ENCODE peak calls at places on chromosomes 12 and 14, in six cellular contexts. A is left lung; X is aorta; L is right cardiac atrium; Y is CD8-positive, alpha-beta T cell; J is right atrium auricular region. N is an unnamed sample. For H3K27me3, the result is how much of the 10 kb centered on the place peaks cover.

GRCh38 chr12:15728118-15728598 is 61.0 kb downstream of the EPS8 start:
- DNase-seq in Y (no peak), J (no peak), X (no peak), L (no peak), A (no peak), N (no peak)

GRCh38 chr12:59820594-59821011 is 224.8 kb downstream of the SLC16A7 start:
- DNase-seq in L (no peak), X (no peak), A (no peak), Y (no peak), J (no peak), N (no peak)

GRCh38 chr12:34126239-34126641 is 103.9 kb downstream of the ALG10 start:
- DNase-seq in L (no peak), Y (no peak), A (no peak), X (no peak), J (no peak), N (no peak)

GRCh38 chr12:65490193-65490592 is 211.7 kb downstream of the MSRB3 start:
- DNase-seq in J (no peak), X (no peak), A (no peak), Y (no peak), L (no peak), N (no peak)

GRCh38 chr12:74449872-74450271 is 87.8 kb upstream of the ATXN7L3B start:
- DNase-seq in A (no peak), J (no peak), X (no peak), L (no peak), Y (no peak), N (no peak)

GRCh38 chr12:12975322-12976077 is 23.5 kb upstream of the GPRC5D start:
- DNase-seq in J (no peak), Y (no peak), A (no peak), X (no peak), L (no peak), N (no peak)

GRCh38 chr14:32254952-32255679 is 52.0 kb upstream of the RNU6-8 start:
- DNase-seq in A (no peak), J (peak), Y (peak), X (peak), L (peak), N (peak)

GRCh38 chr12:79083181-79083580 is 218.6 kb downstream of the SYT1 start:
- DNase-seq in A (no peak), Y (no peak), X (no peak), J (no peak), L (no peak), N (no peak)

GRCh38 chr14:39247256-39247655 is 13.5 kb downstream of the MIA2 start:
- DNase-seq in J (no peak), L (no peak), Y (no peak), X (no peak), A (no peak), N (no peak)

GRCh38 chr12:26715232-26715631 is 117.8 kb downstream of the ITPR2 start:
- DNase-seq in J (no peak), Y (no peak), L (no peak), X (no peak), A (no peak), N (no peak)

GRCh38 chr12:109310247-109311125 is 1.4 kb upstream of the FOXN4 start:
- DNase-seq in X (no peak), J (no peak), A (no peak), Y (no peak), L (no peak), N (no peak)

GRCh38 chr12:74286254-74286653 is 251.4 kb upstream of the ATXN7L3B start:
- DNase-seq in Y (no peak), A (no peak), X (no peak), J (no peak), L (no peak), N (no peak)

GRCh38 chr12:110316861-110317260 is 35.8 kb downstream of the ATP2A2 start:
- DNase-seq in L (no peak), Y (no peak), X (no peak), J (no peak), A (no peak), N (no peak)

GRCh38 chr12:32989705-32990104 is 93.1 kb upstream of the PKP2 start:
- DNase-seq in J (no peak), A (no peak), X (no peak), Y (no peak), L (no peak), N (no peak)

GRCh38 chr12:32983968-32984367 is 87.4 kb upstream of the PKP2 start:
- DNase-seq in J (no peak), A (no peak), Y (no peak), L (no peak), X (no peak), N (no peak)

GRCh38 chr12:32983332-32983731 is 86.8 kb upstream of the PKP2 start:
- DNase-seq in X (no peak), A (no peak), Y (no peak), L (no peak), J (no peak), N (no peak)

GRCh38 chr12:32988982-32989381 is 92.4 kb upstream of the PKP2 start:
- DNase-seq in J (no peak), X (no peak), L (no peak), Y (no peak), A (no peak), N (no peak)

GRCh38 chr12:32987526-32987925 is 90.9 kb upstream of the PKP2 start:
- DNase-seq in Y (no peak), X (no peak), A (no peak), J (no peak), L (no peak), N (no peak)
- H3K27me3 ChIP-seq in Y (under half), X (under half), A (under half), J (under half), L (under half), N (under half)

DNA sequence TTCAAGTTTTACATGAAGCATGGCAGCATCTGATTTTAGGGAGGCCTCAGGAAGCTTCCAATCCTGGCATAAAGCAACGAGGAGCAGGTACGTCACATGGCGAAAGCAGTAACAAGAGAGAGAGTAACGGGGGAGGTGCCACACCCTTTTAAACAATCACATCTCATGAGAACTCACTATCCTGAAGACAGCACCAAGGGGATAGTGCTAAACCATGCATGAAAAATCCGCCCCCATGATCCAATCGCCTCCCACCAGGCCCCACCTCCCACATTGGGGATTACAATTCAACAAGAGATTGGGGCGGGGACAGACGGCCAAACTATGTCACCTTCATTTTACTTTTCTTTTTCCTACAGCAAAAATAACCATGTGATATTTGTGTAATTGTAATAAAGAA is 7.2 kb upstream of the MAP3K9 start:
- DNase-seq in Y (no peak), J (no peak), L (no peak), X (no peak), A (no peak), N (no peak)
- H3K27me3 ChIP-seq in Y (under half), J (under half), L (under half), X (under half), A (under half), N (under half)

GRCh38 chr12:131092911-131093901 is 139.5 kb downstream of the ADGRD1 start:
- DNase-seq in Y (no peak), X (peak), L (no peak), A (peak), J (no peak), N (no peak)
- H3K27me3 ChIP-seq in Y (under half), X (under half), L (under half), A (under half), J (under half), N (under half)

GRCh38 chr12:129900306-129900705 is 3.5 kb downstream of the TMEM132D start:
- DNase-seq in X (no peak), J (no peak), Y (no peak), A (no peak), L (no peak), N (no peak)
- H3K27me3 ChIP-seq in X (under half), J (under half), Y (under half), A (under half), L (under half), N (under half)

DNA sequence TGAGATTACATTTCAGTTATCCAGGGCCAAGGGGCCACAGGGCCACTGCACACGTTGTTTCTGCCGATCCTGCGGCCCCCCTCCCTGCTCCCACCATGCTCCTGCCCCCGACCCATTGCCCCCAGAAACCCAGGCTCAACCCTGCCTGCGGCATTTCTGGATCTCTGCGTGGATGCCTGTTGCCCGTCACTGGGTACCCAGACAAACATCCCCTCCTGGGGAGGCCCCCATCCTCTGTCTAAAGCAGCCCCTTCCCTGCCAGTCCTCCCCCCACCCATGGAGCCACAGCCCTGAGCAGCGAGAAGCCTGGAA is 326.4 kb upstream of the SFSWAP start:
- DNase-seq in A (no peak), Y (no peak), J (no peak), L (no peak), X (no peak), N (no peak)
- H3K27me3 ChIP-seq in A (under half), Y (under half), J (under half), L (under half), X (under half), N (under half)

GRCh38 chr14:69931960-69932359 is 52.7 kb downstream of the SMOC1 start:
- DNase-seq in J (no peak), Y (no peak), A (no peak), X (no peak), L (no peak), N (no peak)
- H3K27me3 ChIP-seq in J (under half), Y (under half), A (under half), X (under half), L (under half), N (under half)

DNA sequence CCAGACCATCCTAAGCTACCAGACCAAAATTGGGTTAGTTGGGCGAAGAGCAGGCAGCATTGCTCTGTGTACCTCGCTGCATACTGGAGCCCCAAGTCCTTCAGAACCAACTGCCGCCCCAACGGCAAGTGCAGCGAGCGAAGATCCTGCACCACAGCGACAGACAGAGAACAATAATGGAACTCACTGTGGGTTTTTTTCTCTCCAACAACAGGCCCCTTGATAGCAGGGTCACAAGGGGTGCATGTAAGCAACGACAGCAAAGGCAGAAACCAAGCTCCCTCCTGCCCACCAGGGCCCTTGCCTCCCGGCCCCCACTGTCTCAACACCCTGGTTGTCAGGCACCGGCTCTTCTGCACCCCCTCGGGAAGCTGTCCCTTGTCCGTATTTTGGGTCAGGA is 39.0 kb downstream of the RNF34 start:
- DNase-seq in A (no peak), J (no peak), Y (no peak), L (no peak), X (no peak), N (no peak)
- H3K27me3 ChIP-seq in A (under half), J (under half), Y (under half), L (under half), X (under half), N (under half)

DNA sequence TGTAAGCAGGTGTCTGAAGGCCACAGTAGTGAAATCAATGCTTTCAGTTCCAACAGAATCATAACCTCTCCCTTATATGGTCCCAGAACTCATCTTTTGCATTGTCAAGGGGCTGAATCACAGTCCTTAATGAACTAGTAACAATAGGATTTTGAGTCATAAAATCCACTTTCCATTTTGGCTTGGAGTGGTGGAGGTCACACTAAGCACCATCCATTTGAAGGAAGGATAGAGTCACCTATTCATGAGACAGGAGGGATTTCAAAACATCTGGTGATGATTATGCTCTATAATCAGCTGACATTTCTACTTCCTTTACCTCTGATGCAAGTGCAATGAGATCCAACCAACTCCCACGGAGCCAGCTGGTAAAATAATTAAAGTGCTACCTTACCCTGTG is 59.2 kb downstream of the TMEM132D start:
- DNase-seq in Y (no peak), J (no peak), L (no peak), A (no peak), X (no peak), N (no peak)
- H3K27me3 ChIP-seq in Y (under half), J (under half), L (under half), A (under half), X (under half), N (under half)

DNA sequence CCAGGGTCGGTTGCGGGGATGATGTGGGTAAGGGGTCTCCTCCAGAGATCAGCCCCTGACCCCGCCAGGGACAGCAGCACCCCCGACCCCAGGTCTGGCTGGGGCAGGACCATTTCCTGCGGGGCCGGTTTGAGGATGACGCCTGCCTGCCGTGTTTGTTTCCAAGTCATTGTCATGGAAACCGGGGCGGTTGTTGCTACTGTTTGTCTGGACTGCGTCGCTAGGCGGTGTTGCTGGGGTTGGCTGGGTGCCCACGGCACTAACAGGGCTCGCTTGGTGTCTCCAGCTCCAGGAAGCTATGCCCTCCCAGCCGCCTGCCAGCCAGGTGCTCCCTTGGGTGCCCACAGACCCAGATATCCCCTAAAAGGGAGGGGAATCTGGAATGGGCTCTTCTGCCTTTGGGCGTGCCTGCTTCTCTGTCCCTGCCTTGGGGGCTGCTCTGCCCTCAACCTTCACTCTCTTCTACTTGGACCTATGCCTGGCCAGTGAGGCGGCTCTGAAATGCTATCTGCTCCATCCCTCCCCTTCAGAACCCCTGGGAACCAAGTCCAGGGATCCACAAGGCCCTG is 4.7 kb upstream of the CRIP1 start:
- DNase-seq in X (peak), Y (peak), J (peak), A (peak), L (peak), N (peak)
- H3K27me3 ChIP-seq in X (under half), Y (under half), J (under half), A (under half), L (under half), N (under half)

N was measured in effector memory CD4-positive, alpha-beta T cell.